ENCODE peak calls at places on chromosomes 1 and 21, in seven cellular contexts. R is MM.1S, D is HCT116, X is PC-3, G is GM23338, J is neural progenitor cell, U is hepatocyte. F is an unnamed sample.

GRCh38 chr21:25240974-25241373 is 366.3 kb downstream of the MRPL39 start:
- DNase-seq in R (no peak), D (no peak), X (no peak), G (no peak), J (no peak), U (no peak), F (no peak)

GRCh38 chr21:29257701-29258100 is 41.0 kb upstream of the BACH1 start:
- DNase-seq in R (no peak), D (no peak), X (peak), G (no peak), J (no peak), U (no peak), F (peak)

GRCh38 chr1:246153796-246154212 is 353.3 kb downstream of the SMYD3 start:
- DNase-seq in R (no peak), D (peak), X (peak), G (no peak), J (no peak), U (no peak), F (no peak)

GRCh38 chr1:22339237-22339636 is 112.4 kb upstream of the ZBTB40 start:
- DNase-seq in R (no peak), D (no peak), X (no peak), G (no peak), J (no peak), U (no peak), F (no peak)

GRCh38 chr21:43192501-43193081 is 23.8 kb downstream of the CRYAA start:
- DNase-seq in R (no peak), D (no peak), X (no peak), G (no peak), J (no peak), U (no peak), F (no peak)

GRCh38 chr1:5949074-5949760 is 43.0 kb downstream of the NPHP4 start:
- DNase-seq in R (no peak), D (no peak), X (peak), G (peak), J (peak), U (peak), F (no peak)

GRCh38 chr1:97304366-97304765 is 582.8 kb downstream of the PTBP2 start:
- DNase-seq in R (no peak), D (no peak), X (no peak), G (no peak), J (no peak), U (no peak), F (no peak)

GRCh38 chr1:111510003-111510380 is 6.6 kb upstream of the ADORA3 start:
- DNase-seq in R (no peak), D (no peak), X (no peak), G (no peak), J (no peak), U (peak), F (no peak)

GRCh38 chr1:194485432-194485831 is 1299.0 kb upstream of the B3GALT2 start:
- DNase-seq in R (no peak), D (no peak), X (no peak), G (no peak), J (no peak), U (no peak), F (no peak)

GRCh38 chr1:26598890-26599289 is 69.3 kb downstream of the RPS6KA1 start:
- DNase-seq in R (no peak), D (no peak), X (no peak), G (no peak), J (peak), U (no peak), F (no peak)

GRCh38 chr1:2384130-2384860 is 7.1 kb downstream of the MORN1 start:
- DNase-seq in R (no peak), D (no peak), X (no peak), G (no peak), J (no peak), U (no peak), F (no peak)

GRCh38 chr1:222893255-222893654 is 78.4 kb downstream of the DISP1 start:
- DNase-seq in R (no peak), D (no peak), X (no peak), G (no peak), J (no peak), U (no peak), F (no peak)

GRCh38 chr1:67250051-67250653 is 57.5 kb upstream of the IL12RB2 start:
- DNase-seq in R (no peak), D (peak), X (peak), G (peak), J (peak), U (no peak), F (no peak)

GRCh38 chr1:112395261-112395831 is 668 bp upstream of the CTTNBP2NL start:
- DNase-seq in R (no peak), D (no peak), X (no peak), G (peak), J (peak), U (no peak), F (no peak)

GRCh38 chr1:25927541-25928265 is 21.5 kb upstream of the STMN1 start:
- DNase-seq in R (no peak), D (no peak), X (no peak), G (peak), J (peak), U (no peak), F (no peak)

GRCh38 chr21:27739187-27739586 is 772.3 kb upstream of the ADAMTS5 start:
- DNase-seq in R (no peak), D (no peak), X (no peak), G (no peak), J (no peak), U (no peak), F (no peak)

GRCh38 chr1:71434240-71434639 is 353.4 kb upstream of the ZRANB2 start:
- DNase-seq in R (no peak), D (no peak), X (no peak), G (no peak), J (no peak), U (no peak), F (no peak)

DNA sequence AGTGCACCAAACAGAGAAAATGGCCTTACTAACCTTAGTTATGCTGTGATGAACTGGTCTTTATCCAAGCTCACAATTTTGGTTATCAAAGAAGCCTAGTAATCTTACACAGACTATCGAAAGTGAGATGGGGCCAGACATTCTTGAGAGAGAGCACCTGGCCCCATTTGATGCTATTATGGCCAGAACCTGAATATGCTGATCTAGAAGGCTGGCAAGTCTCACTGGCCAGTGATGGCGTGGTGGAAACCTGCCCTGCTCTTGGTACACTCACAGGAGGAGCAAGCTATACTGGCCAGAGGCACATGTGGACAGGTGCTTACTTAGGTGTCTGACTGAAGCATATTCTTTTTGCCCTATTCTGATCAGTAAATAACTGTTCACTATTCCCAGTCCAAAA is 357.8 kb upstream of the ZRANB2 start:
- DNase-seq in R (peak), D (no peak), X (no peak), G (peak), J (no peak), U (no peak), F (no peak)
- TF ChIP-seq EZH2phosphoT487 in R (no peak), D (no peak), X (no peak), G (no peak), J (no peak), U (no peak), F (no peak)

DNA sequence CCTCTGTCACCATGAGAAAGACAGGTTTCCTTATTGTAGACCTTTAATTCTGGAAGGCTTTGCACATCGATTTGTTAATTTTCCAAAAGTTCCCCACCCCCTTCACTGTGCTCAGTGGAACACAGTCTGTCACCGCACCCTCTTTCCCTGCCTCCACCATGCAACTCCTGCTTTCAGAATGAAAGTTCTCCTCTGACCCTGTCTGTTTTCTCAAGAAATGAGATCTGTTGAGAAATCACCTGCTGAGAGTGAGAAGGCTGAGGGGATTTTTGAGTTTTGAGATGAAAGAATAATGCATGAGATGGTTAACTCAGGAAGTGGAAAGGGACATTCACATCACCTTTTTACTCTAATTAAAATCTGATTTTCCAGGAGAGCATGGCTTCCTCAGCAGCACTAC is 99.6 kb downstream of the CYYR1 start:
- DNase-seq in R (no peak), D (no peak), X (no peak), G (no peak), J (no peak), U (no peak), F (no peak)
- TF ChIP-seq EZH2phosphoT487 in R (no peak), D (no peak), X (no peak), G (no peak), J (no peak), U (no peak), F (no peak)

GRCh38 chr21:39080366-39080765 is 102.9 kb downstream of the PSMG1 start:
- DNase-seq in R (no peak), D (no peak), X (no peak), G (no peak), J (no peak), U (no peak), F (no peak)

GRCh38 chr21:39083377-39084008 is 99.8 kb downstream of the PSMG1 start:
- DNase-seq in R (no peak), D (no peak), X (peak), G (no peak), J (no peak), U (peak), F (peak)

GRCh38 chr21:39084073-39084472 is 99.2 kb downstream of the PSMG1 start:
- DNase-seq in R (no peak), D (no peak), X (no peak), G (no peak), J (no peak), U (no peak), F (no peak)

GRCh38 chr21:39084979-39085729 is 98.1 kb downstream of the PSMG1 start:
- DNase-seq in R (no peak), D (no peak), X (peak), G (no peak), J (no peak), U (peak), F (no peak)

DNA sequence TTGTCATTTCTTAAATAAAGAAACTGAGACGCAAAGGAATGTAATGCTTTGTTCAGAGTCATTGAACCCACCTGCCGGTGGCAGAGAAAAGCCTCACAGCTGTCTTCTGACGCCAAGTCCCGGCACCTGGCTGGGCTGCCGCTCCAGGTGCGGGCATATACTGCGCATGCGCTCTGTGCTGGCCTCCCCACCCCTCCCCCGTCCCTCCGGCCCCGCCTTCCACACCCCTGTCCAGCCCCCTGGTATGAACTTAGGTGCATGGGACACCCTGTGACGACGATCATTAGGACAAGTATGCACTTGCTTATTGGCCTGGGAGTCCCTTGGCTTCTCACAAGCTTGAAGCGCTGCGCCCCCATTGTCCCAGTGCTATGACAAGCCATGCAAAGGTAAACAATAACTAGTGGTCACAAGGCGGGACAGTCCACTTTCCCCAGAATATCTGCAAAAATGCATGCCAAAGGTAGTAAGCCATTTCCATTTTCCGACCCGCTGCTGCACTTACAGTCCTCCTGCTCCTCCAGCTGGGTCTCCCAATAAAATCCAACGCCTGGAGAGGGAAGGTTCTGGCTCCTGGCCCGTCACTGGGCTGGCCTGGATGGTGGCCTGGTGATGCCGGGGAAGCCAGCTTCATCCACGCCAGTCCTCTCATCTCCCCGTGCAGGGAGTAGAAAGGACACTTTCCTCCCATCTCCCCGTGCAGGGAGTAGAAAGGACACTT is 100.4 kb downstream of the PSMG1 start:
- DNase-seq in R (peak), D (peak), X (peak), G (peak), J (peak), U (no peak), F (no peak)
- TF ChIP-seq EZH2phosphoT487 in R (no peak), D (no peak), X (no peak), G (no peak), J (no peak), U (no peak), F (no peak)

GRCh38 chr1:150622219-150622975 is 7.0 kb downstream of the ENSA start:
- DNase-seq in R (no peak), D (no peak), X (peak), G (peak), J (peak), U (no peak), F (no peak)
- TF ChIP-seq EZH2phosphoT487 in R (no peak), D (no peak), X (no peak), G (no peak), J (no peak), U (no peak), F (no peak)